ENCODE peak calls at places on chromosomes 6 and 20, in five cellular contexts. J is sigmoid colon, M is upper lobe of left lung, I is ovary, A is suprapubic skin. O is an unnamed sample.

GRCh38 chr20:62749851-62750445 is 41.3 kb downstream of the NTSR1 start:
- DNase-seq in J (no peak), M (no peak), A (no peak), I (no peak), O (no peak)

GRCh38 chr6:26501482-26501986 is 1.4 kb downstream of the BTN1A1 start:
- DNase-seq in M (peak; percentile 23), J (peak; percentile 64), I (peak; percentile 12), A (no peak), O (no peak)

GRCh38 chr20:1775117-1775516 is 117.5 kb upstream of the SIRPG start:
- DNase-seq in M (no peak), I (no peak), J (no peak), A (no peak), O (no peak)

GRCh38 chr6:13577926-13578325 is 3.5 kb downstream of the SIRT5 start:
- DNase-seq in A (no peak), M (no peak), I (no peak), J (no peak), O (no peak)

GRCh38 chr6:126204598-126204997 is 135.3 kb upstream of the CENPW start:
- DNase-seq in M (no peak), J (no peak), A (no peak), I (no peak), O (no peak)

GRCh38 chr6:46104209-46104608 is 25.6 kb upstream of the ENPP4 start:
- DNase-seq in J (no peak), M (no peak), I (no peak), A (no peak), O (no peak)

GRCh38 chr6:142680308-142680707 is 264.7 kb downstream of the HIVEP2 start:
- DNase-seq in I (no peak), A (no peak), J (no peak), M (no peak), O (no peak)

GRCh38 chr6:158002951-158003853 is 21.5 kb downstream of the SYNJ2 start:
- DNase-seq in M (no peak), I (peak; percentile 58), J (peak; percentile 87), A (no peak), O (peak; percentile 66)

GRCh38 chr6:96468281-96468680 is 53.3 kb upstream of the UFL1 start:
- DNase-seq in J (no peak), M (no peak), A (no peak), I (no peak), O (no peak)

GRCh38 chr20:33437141-33437911 is 6.2 kb downstream of the SNTA1 start:
- DNase-seq in M (no peak), I (peak; percentile 58), J (no peak), A (no peak), O (peak; percentile 57)

GRCh38 chr20:31815408-31816188 is 3.6 kb upstream of the MYLK2 start:
- DNase-seq in J (no peak), A (peak; percentile 63), I (no peak), M (peak; percentile 60), O (no peak)

GRCh38 chr6:146896960-146897701 is 298.4 kb downstream of the ADGB start:
- DNase-seq in M (no peak), A (no peak), J (no peak), I (no peak), O (no peak)

GRCh38 chr20:5741089-5741488 is 9.1 kb upstream of the SHLD1 start:
- DNase-seq in M (no peak), J (no peak), A (no peak), I (no peak), O (no peak)

GRCh38 chr6:6438286-6438685 is 117.8 kb upstream of the F13A1 start:
- DNase-seq in M (no peak), J (no peak), A (no peak), I (no peak), O (no peak)

GRCh38 chr6:7006536-7007191 is 101.1 kb upstream of the RREB1 start:
- DNase-seq in M (no peak), A (no peak), I (no peak), J (no peak), O (no peak)

GRCh38 chr6:7737867-7738266 is 12.0 kb downstream of the BMP6 start:
- DNase-seq in I (no peak), A (no peak), J (no peak), M (no peak), O (no peak)

GRCh38 chr20:20393207-20393606 is 25.3 kb downstream of the INSM1 start:
- DNase-seq in I (no peak), A (no peak), J (no peak), M (no peak), O (no peak)

GRCh38 chr20:47189060-47189459 is 167.4 kb downstream of the ZMYND8 start:
- DNase-seq in I (no peak), A (no peak), J (no peak), M (no peak), O (no peak)

GRCh38 chr20:19758888-19759331 is 852 bp downstream of the RIN2 start:
- DNase-seq in I (peak; percentile 45), J (peak; percentile 83), M (peak; percentile 87), A (peak; percentile 85), O (peak; percentile 46)

GRCh38 chr20:1301031-1301529 is 27.9 kb downstream of the SDCBP2 start:
- DNase-seq in I (no peak), A (no peak), M (no peak), J (peak; percentile 40), O (no peak)

GRCh38 chr6:111752476-111752875 is 120.8 kb downstream of the FYN start:
- DNase-seq in M (no peak), I (no peak), J (no peak), A (no peak), O (no peak)

DNA sequence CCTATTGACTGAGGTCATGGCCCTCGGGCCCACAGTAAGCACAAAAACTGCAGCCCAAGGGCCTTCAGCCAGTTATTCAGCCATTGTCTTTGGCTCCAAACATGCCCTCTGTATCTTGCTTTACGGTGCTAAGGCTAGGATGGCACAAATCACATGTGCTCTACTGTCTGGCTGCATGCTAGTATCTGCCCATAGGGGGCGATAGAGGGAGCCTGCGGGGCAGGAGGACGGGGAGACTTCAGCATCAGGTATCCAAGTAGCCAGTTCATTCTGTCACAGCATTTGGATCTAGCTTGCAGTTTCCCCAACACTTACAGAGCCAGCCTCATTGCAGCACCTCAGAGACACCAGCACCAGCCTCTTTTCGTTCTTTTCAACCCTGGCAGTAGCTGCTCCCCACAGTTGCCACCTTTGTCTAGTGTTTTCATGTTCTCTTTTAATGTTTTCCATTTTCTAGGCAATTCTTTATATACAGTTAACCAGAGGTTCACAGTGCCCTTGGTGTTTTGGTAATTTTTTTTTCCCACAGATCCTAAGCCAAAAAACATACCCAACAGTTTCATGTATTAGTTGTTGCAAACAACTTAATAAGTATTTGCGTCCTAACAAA is 705.9 kb downstream of the PTPRT start:
- DNase-seq in J (no peak), M (peak; percentile 23), I (no peak), A (no peak), O (no peak)
- TF ChIP-seq CTCF in J (no peak), M (no peak), I (no peak), A (peak; percentile 41), O (no peak)

GRCh38 chr6:150068173-150068785 is 642 bp downstream of the ULBP3 start:
- DNase-seq in A (no peak), I (no peak), J (no peak), M (no peak), O (no peak)

GRCh38 chr6:150072201-150072600 is 3.3 kb upstream of the ULBP3 start:
- DNase-seq in A (no peak), I (no peak), M (peak; percentile 97), J (no peak), O (no peak)

GRCh38 chr6:150069707-150070106 is 786 bp upstream of the ULBP3 start:
- DNase-seq in J (no peak), A (no peak), M (no peak), I (no peak), O (no peak)

GRCh38 chr6:150070236-150070860 is 1.4 kb upstream of the ULBP3 start:
- DNase-seq in I (no peak), A (no peak), M (no peak), J (no peak), O (no peak)

GRCh38 chr6:150068786-150069648 is at the start of gene ULBP3:
- DNase-seq in A (peak; percentile 86), J (peak; percentile 89), I (peak; percentile 70), M (peak; percentile 91), O (peak; percentile 66)
- TF ChIP-seq POLR2A in A (no peak), J (no peak), I (no peak), M (peak; percentile 72), O (peak; percentile 43)

DNA sequence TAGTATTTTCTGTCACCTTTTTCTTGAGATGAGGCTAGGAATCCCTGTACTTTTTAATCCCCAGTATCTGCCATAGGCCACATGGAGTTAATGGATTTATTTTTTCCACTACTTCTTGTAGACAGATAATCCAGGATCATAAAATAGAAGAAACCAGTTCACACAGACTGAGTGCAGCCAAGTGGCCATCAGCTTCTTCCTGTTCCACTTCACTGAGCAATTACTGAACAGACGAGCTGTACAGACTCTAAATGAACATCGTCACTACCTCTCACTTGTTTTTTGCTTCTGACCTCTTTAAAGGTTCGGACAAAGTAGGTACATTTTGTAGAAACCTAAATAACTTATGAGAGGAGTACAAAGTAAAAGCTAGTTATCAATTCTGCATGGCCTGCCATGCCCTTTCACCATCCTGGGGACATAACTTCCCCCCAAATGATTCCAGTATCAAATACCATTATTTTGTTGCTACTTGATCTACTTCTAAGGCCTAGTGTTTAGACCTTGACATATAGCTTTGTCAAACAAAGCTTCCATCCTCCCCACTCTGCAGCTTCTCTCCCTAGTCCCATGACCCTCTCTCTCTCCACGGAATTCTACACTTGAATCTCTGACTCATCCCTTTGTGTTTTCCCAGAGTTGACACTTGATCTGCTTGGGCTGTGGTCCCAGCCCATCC is 34.4 kb upstream of the ARHGAP18 start:
- DNase-seq in I (peak; percentile 48), J (peak; percentile 69), M (no peak), A (no peak), O (no peak)
- TF ChIP-seq EP300 in I (no peak), J (no peak), M (no peak), A (no peak), O (no peak)

DNA sequence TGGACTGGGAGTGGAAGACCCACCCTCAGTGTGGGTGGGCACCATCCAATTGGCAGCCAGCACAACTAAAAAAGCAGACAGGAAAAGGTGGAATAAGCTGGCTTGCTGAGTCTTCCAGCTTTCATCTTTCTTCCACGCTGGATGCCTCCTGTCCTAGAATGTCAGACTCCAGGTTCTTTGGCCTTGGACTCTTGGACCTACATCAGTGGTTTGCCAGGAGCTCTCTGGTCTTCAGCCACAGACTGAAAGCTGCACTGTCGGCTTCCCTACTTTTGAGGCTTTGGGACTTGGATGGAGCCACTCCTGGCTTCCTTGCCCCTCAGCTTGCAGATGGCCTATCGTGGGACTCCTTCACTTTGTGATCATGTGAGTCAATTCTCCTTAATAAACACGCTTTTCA is 59.8 kb downstream of the SOX4 start:
- DNase-seq in A (no peak), M (no peak), I (no peak), J (no peak), O (no peak)
- TF ChIP-seq CTCF in A (no peak), M (no peak), I (no peak), J (no peak), O (no peak)